ENCODE peak calls at places on chromosome 5, in eight cellular contexts. M is naive thymus-derived CD8-positive, alpha-beta T cell; D is endodermal cell; A is NCI-H1436; H is foreskin fibroblast; C is cardiac septum; Y is NCI-H1105; R is BJ. Q is an unnamed sample.

GRCh38 chr5:74974451-74975089 is 77.8 kb downstream of the GCNT4 start:
- DNase-seq in M (peak; percentile 42), D (no peak), A (no peak), H (no peak), C (no peak), Y (no peak), R (no peak), Q (no peak)

GRCh38 chr5:57955506-57955905 is 472.9 kb upstream of the ACTBL2 start:
- DNase-seq in M (no peak), D (no peak), A (no peak), H (no peak), C (no peak), Y (no peak), R (no peak), Q (no peak)

GRCh38 chr5:21593261-21593660 is 1259.9 kb downstream of the CDH12 start:
- DNase-seq in M (no peak), D (no peak), A (no peak), H (no peak), C (no peak), Y (no peak), R (no peak), Q (no peak)

GRCh38 chr5:115661156-115661555 is 35.3 kb upstream of the TMED7 start:
- DNase-seq in M (no peak), D (no peak), A (no peak), H (peak; percentile 45), C (no peak), Y (no peak), R (no peak), Q (no peak)

GRCh38 chr5:135400866-135401265 is 1.8 kb upstream of the MACROH2A1 start:
- DNase-seq in M (no peak), D (peak; percentile 65), A (no peak), H (no peak), C (no peak), Y (no peak), R (no peak), Q (no peak)

GRCh38 chr5:57853929-57854697 is 371.5 kb upstream of the ACTBL2 start:
- DNase-seq in M (no peak), D (no peak), A (no peak), H (no peak), C (no peak), Y (no peak), R (no peak), Q (no peak)

GRCh38 chr5:1184481-1184880 is 16.9 kb upstream of the SLC6A19 start:
- DNase-seq in M (no peak), D (no peak), A (no peak), H (no peak), C (no peak), Y (no peak), R (no peak), Q (no peak)

GRCh38 chr5:20601678-20602100 is 613.7 kb upstream of the CDH18 start:
- DNase-seq in M (no peak), D (peak; percentile 89), A (no peak), H (no peak), C (no peak), Y (no peak), R (no peak), Q (peak; percentile 69)

GRCh38 chr5:59767753-59768159 is 125.8 kb downstream of the PDE4D start:
- DNase-seq in M (no peak), D (no peak), A (no peak), H (no peak), C (no peak), Y (no peak), R (no peak), Q (no peak)

GRCh38 chr5:29963956-29964355 is 1229.5 kb upstream of the CDH6 start:
- DNase-seq in M (no peak), D (no peak), A (no peak), H (no peak), C (no peak), Y (no peak), R (no peak), Q (no peak)

GRCh38 chr5:163687421-163687820 is 182.0 kb downstream of the MAT2B start:
- DNase-seq in M (no peak), D (no peak), A (no peak), H (no peak), C (no peak), Y (no peak), R (no peak), Q (no peak)

GRCh38 chr5:116671211-116671736 is 96.7 kb upstream of the SEMA6A start:
- DNase-seq in M (no peak), D (peak; percentile 72), A (no peak), H (no peak), C (no peak), Y (no peak), R (no peak), Q (no peak)

GRCh38 chr5:440413-441180 is 2.4 kb upstream of the EXOC3 start:
- DNase-seq in M (no peak), D (peak; percentile 29), A (no peak), H (no peak), C (no peak), Y (no peak), R (no peak), Q (no peak)

GRCh38 chr5:73544429-73545402 is 20.7 kb downstream of the ANKRA2 start:
- DNase-seq in M (no peak), D (no peak), A (peak; percentile 67), H (no peak), C (no peak), Y (peak; percentile 25), R (no peak), Q (no peak)

GRCh38 chr5:65024681-65025080 is 256.0 kb downstream of the CWC27 start:
- DNase-seq in M (no peak), D (no peak), A (no peak), H (no peak), C (no peak), Y (no peak), R (no peak), Q (no peak)

GRCh38 chr5:159094745-159095144 is 5.0 kb downstream of the EBF1 start:
- DNase-seq in M (peak; percentile 51), D (peak; percentile 65), A (peak; percentile 84), H (peak; percentile 68), C (no peak), Y (peak; percentile 68), R (no peak), Q (peak; percentile 82)

GRCh38 chr5:55903121-55903701 is 52.1 kb downstream of the IL31RA start:
- DNase-seq in M (no peak), D (no peak), A (no peak), H (no peak), C (no peak), Y (no peak), R (no peak), Q (no peak)

GRCh38 chr5:56971275-56971674 is 19.4 kb upstream of the MIER3 start:
- DNase-seq in M (no peak), D (no peak), A (no peak), H (no peak), C (no peak), Y (no peak), R (no peak), Q (no peak)

GRCh38 chr5:128121679-128122078 is 38.1 kb downstream of the SLC12A2 start:
- DNase-seq in M (no peak), D (no peak), A (no peak), H (peak; percentile 32), C (no peak), Y (no peak), R (no peak), Q (no peak)

GRCh38 chr5:78050888-78051287 is 243.6 kb downstream of the AP3B1 start:
- DNase-seq in M (no peak), D (no peak), A (no peak), H (peak; percentile 26), C (no peak), Y (no peak), R (peak; percentile 25), Q (peak; percentile 79)

GRCh38 chr5:163612358-163613149 is 107.1 kb downstream of the MAT2B start:
- DNase-seq in M (no peak), D (no peak), A (no peak), H (peak; percentile 2), C (no peak), Y (no peak), R (no peak), Q (no peak)

GRCh38 chr5:177452688-177453638 is 6.3 kb downstream of the PRR7 start:
- DNase-seq in M (no peak), D (peak; percentile 66), A (no peak), H (no peak), C (no peak), Y (no peak), R (no peak), Q (peak; percentile 24)

GRCh38 chr5:7185742-7186141 is 210.2 kb upstream of the ADCY2 start:
- DNase-seq in M (no peak), D (no peak), A (no peak), H (no peak), C (no peak), Y (no peak), R (no peak), Q (no peak)

GRCh38 chr5:6739603-6740002 is 26.4 kb downstream of the TENT4A start:
- DNase-seq in M (no peak), D (no peak), A (no peak), H (no peak), C (no peak), Y (no peak), R (no peak), Q (no peak)

GRCh38 chr5:178261666-178262600 is 29.3 kb upstream of the PHYKPL start:
- DNase-seq in M (no peak), D (no peak), A (no peak), H (no peak), C (no peak), Y (no peak), R (no peak), Q (no peak)

GRCh38 chr5:143506881-143507552 is 103.5 kb upstream of the NR3C1 start:
- DNase-seq in M (no peak), D (no peak), A (no peak), H (peak; percentile 93), C (no peak), Y (no peak), R (peak; percentile 84), Q (no peak)

GRCh38 chr5:60334281-60334713 is 365.7 kb downstream of the DEPDC1B start:
- DNase-seq in M (no peak), D (no peak), A (no peak), H (peak; percentile 86), C (no peak), Y (no peak), R (peak; percentile 25), Q (no peak)

GRCh38 chr5:109045710-109046109 is 298.0 kb downstream of the FER start:
- DNase-seq in M (no peak), D (no peak), A (no peak), H (no peak), C (no peak), Y (no peak), R (no peak), Q (no peak)

GRCh38 chr5:34007116-34007674 is 655 bp downstream of the AMACR start:
- DNase-seq in M (peak; percentile 5), D (peak; percentile 53), A (no peak), H (peak; percentile 47), C (no peak), Y (peak; percentile 3), R (no peak), Q (no peak)

GRCh38 chr5:115695290-115695689 is 69.5 kb upstream of the TMED7 start:
- DNase-seq in M (no peak), D (no peak), A (no peak), H (no peak), C (no peak), Y (no peak), R (no peak), Q (no peak)

GRCh38 chr5:36162810-36163486 is 11.0 kb downstream of the SKP2 start:
- DNase-seq in M (no peak), D (no peak), A (no peak), H (no peak), C (no peak), Y (no peak), R (no peak), Q (no peak)

GRCh38 chr5:39470021-39470420 is 45.2 kb upstream of the DAB2 start:
- DNase-seq in M (no peak), D (no peak), A (no peak), H (no peak), C (no peak), Y (no peak), R (no peak), Q (no peak)

GRCh38 chr5:97231025-97231636 is 48.1 kb upstream of the RIOK2 start:
- DNase-seq in M (peak; percentile 35), D (peak; percentile 65), A (peak; percentile 74), H (peak; percentile 88), C (no peak), Y (peak; percentile 8), R (peak; percentile 28), Q (no peak)

GRCh38 chr5:167769846-167770420 is 521.5 kb upstream of the WWC1 start:
- DNase-seq in M (no peak), D (no peak), A (no peak), H (no peak), C (no peak), Y (no peak), R (no peak), Q (no peak)

Q was measured in NCI-H526.